ENCODE peak calls at places on chromosome 17, in six cellular contexts. One of them, this sample, is unnamed.

GRCh38 chr17:19369846-19370492 is 7.4 kb upstream of the B9D1 start:
- DNase-seq in A549: no peak
- DNase-seq in nephron progenitor cell: no peak
- DNase-seq in WERI-Rb-1: no peak
- DNase-seq in fibroblast of the aortic adventitia: no peak
- DNase-seq in H9: no peak
- DNase-seq in this sample: no peak

GRCh38 chr17:29091591-29092291 is 48.8 kb downstream of the PIPOX start:
- DNase-seq in A549: no peak
- DNase-seq in WERI-Rb-1: peak
- DNase-seq in nephron progenitor cell: no peak
- DNase-seq in H9: no peak
- DNase-seq in fibroblast of the aortic adventitia: no peak
- DNase-seq in this sample: no peak

GRCh38 chr17:40597168-40598020 is 32.1 kb upstream of the CCR7 start:
- DNase-seq in H9: no peak
- DNase-seq in A549: no peak
- DNase-seq in WERI-Rb-1: no peak
- DNase-seq in fibroblast of the aortic adventitia: no peak
- DNase-seq in nephron progenitor cell: no peak
- DNase-seq in this sample: no peak

GRCh38 chr17:29090746-29091395 is 47.9 kb downstream of the PIPOX start:
- DNase-seq in A549: no peak
- DNase-seq in fibroblast of the aortic adventitia: no peak
- DNase-seq in H9: no peak
- DNase-seq in WERI-Rb-1: peak
- DNase-seq in nephron progenitor cell: no peak
- DNase-seq in this sample: no peak

GRCh38 chr17:73013816-73014663 is 78.4 kb downstream of the SLC39A11 start:
- DNase-seq in nephron progenitor cell: peak
- DNase-seq in H9: no peak
- DNase-seq in WERI-Rb-1: no peak
- DNase-seq in fibroblast of the aortic adventitia: no peak
- DNase-seq in A549: peak
- DNase-seq in this sample: no peak

GRCh38 chr17:80512233-80512632 is 32.4 kb upstream of the RPTOR start:
- DNase-seq in A549: peak
- DNase-seq in WERI-Rb-1: no peak
- DNase-seq in H9: no peak
- DNase-seq in fibroblast of the aortic adventitia: no peak
- DNase-seq in nephron progenitor cell: no peak
- DNase-seq in this sample: no peak

GRCh38 chr17:14953405-14953804 is 311.7 kb downstream of the PMP22 start:
- DNase-seq in fibroblast of the aortic adventitia: no peak
- DNase-seq in WERI-Rb-1: no peak
- DNase-seq in nephron progenitor cell: no peak
- DNase-seq in H9: no peak
- DNase-seq in A549: no peak
- DNase-seq in this sample: no peak

GRCh38 chr17:35449371-35449931 is 885 bp upstream of the SLFN13 start:
- DNase-seq in nephron progenitor cell: peak
- DNase-seq in H9: peak
- DNase-seq in A549: no peak
- DNase-seq in WERI-Rb-1: no peak
- DNase-seq in fibroblast of the aortic adventitia: peak
- DNase-seq in this sample: peak

GRCh38 chr17:11986939-11987329 is 10.3 kb downstream of the ZNF18 start:
- DNase-seq in H9: no peak
- DNase-seq in nephron progenitor cell: peak
- DNase-seq in WERI-Rb-1: no peak
- DNase-seq in A549: peak
- DNase-seq in fibroblast of the aortic adventitia: peak
- DNase-seq in this sample: no peak

GRCh38 chr17:38674013-38674748 is 576 bp downstream of the EPOP start:
- DNase-seq in WERI-Rb-1: peak
- DNase-seq in H9: no peak
- DNase-seq in fibroblast of the aortic adventitia: no peak
- DNase-seq in A549: peak
- DNase-seq in nephron progenitor cell: peak
- DNase-seq in this sample: peak

GRCh38 chr17:19270347-19270950 is 33.3 kb downstream of the EPN2 start:
- DNase-seq in nephron progenitor cell: no peak
- DNase-seq in fibroblast of the aortic adventitia: no peak
- DNase-seq in WERI-Rb-1: no peak
- DNase-seq in A549: no peak
- DNase-seq in H9: no peak
- DNase-seq in this sample: no peak

GRCh38 chr17:27896656-27897055 is 3.5 kb upstream of the LYRM9 start:
- DNase-seq in nephron progenitor cell: no peak
- DNase-seq in fibroblast of the aortic adventitia: no peak
- DNase-seq in A549: no peak
- DNase-seq in H9: no peak
- DNase-seq in WERI-Rb-1: no peak
- DNase-seq in this sample: no peak

GRCh38 chr17:32870969-32871368 is 6.0 kb downstream of the MYO1D start:
- DNase-seq in fibroblast of the aortic adventitia: peak
- DNase-seq in H9: no peak
- DNase-seq in A549: no peak
- DNase-seq in WERI-Rb-1: no peak
- DNase-seq in nephron progenitor cell: no peak
- DNase-seq in this sample: no peak

GRCh38 chr17:18966831-18967624 is 15.1 kb downstream of the SLC5A10 start:
- DNase-seq in H9: peak
- DNase-seq in nephron progenitor cell: peak
- DNase-seq in A549: no peak
- DNase-seq in WERI-Rb-1: no peak
- DNase-seq in fibroblast of the aortic adventitia: no peak
- DNase-seq in this sample: no peak

GRCh38 chr17:32998893-32999240 is 7.2 kb downstream of the SPACA3 start:
- DNase-seq in nephron progenitor cell: no peak
- DNase-seq in H9: no peak
- DNase-seq in fibroblast of the aortic adventitia: peak
- DNase-seq in A549: no peak
- DNase-seq in WERI-Rb-1: no peak
- DNase-seq in this sample: no peak

GRCh38 chr17:76734080-76734840 is 2.9 kb downstream of the SRSF2 start:
- DNase-seq in H9: no peak
- DNase-seq in A549: no peak
- DNase-seq in fibroblast of the aortic adventitia: peak
- DNase-seq in nephron progenitor cell: no peak
- DNase-seq in WERI-Rb-1: no peak
- DNase-seq in this sample: no peak

GRCh38 chr17:66964083-66964771 is at the start of gene CACNG4:
- DNase-seq in fibroblast of the aortic adventitia: no peak
- DNase-seq in A549: no peak
- DNase-seq in nephron progenitor cell: peak
- DNase-seq in WERI-Rb-1: peak
- DNase-seq in H9: no peak
- DNase-seq in this sample: peak

GRCh38 chr17:63698886-63699637 is 863 bp downstream of the LIMD2 start:
- DNase-seq in H9: peak
- DNase-seq in fibroblast of the aortic adventitia: no peak
- DNase-seq in nephron progenitor cell: no peak
- DNase-seq in A549: no peak
- DNase-seq in WERI-Rb-1: no peak
- DNase-seq in this sample: peak

GRCh38 chr17:863880-864279 is 81.7 kb downstream of the MRM3 start:
- DNase-seq in fibroblast of the aortic adventitia: no peak
- DNase-seq in H9: no peak
- DNase-seq in A549: no peak
- DNase-seq in WERI-Rb-1: no peak
- DNase-seq in nephron progenitor cell: no peak
- DNase-seq in this sample: no peak

GRCh38 chr17:44952946-44953475 is 5.4 kb upstream of the KIF18B start:
- DNase-seq in fibroblast of the aortic adventitia: no peak
- DNase-seq in nephron progenitor cell: no peak
- DNase-seq in A549: no peak
- DNase-seq in H9: peak
- DNase-seq in WERI-Rb-1: peak
- DNase-seq in this sample: no peak

GRCh38 chr17:69058165-69058564 is 2.6 kb downstream of the ABCA9 start:
- DNase-seq in fibroblast of the aortic adventitia: no peak
- DNase-seq in H9: peak
- DNase-seq in nephron progenitor cell: no peak
- DNase-seq in A549: no peak
- DNase-seq in WERI-Rb-1: no peak
- DNase-seq in this sample: no peak

GRCh38 chr17:64345691-64346376 is 44.8 kb downstream of the PECAM1 start:
- DNase-seq in fibroblast of the aortic adventitia: no peak
- DNase-seq in H9: no peak
- DNase-seq in A549: no peak
- DNase-seq in nephron progenitor cell: no peak
- DNase-seq in WERI-Rb-1: peak
- DNase-seq in this sample: no peak

GRCh38 chr17:3534881-3535252 is 22.7 kb downstream of the TRPV3 start:
- DNase-seq in fibroblast of the aortic adventitia: peak
- DNase-seq in H9: peak
- DNase-seq in nephron progenitor cell: peak
- DNase-seq in A549: peak
- DNase-seq in WERI-Rb-1: peak
- DNase-seq in this sample: peak

GRCh38 chr17:70875729-70876344 is 706.5 kb downstream of the KCNJ2 start:
- DNase-seq in A549: no peak
- DNase-seq in fibroblast of the aortic adventitia: peak
- DNase-seq in nephron progenitor cell: no peak
- DNase-seq in WERI-Rb-1: no peak
- DNase-seq in H9: no peak
- DNase-seq in this sample: no peak

GRCh38 chr17:13943859-13944258 is 125.4 kb upstream of the COX10 start:
- DNase-seq in WERI-Rb-1: no peak
- DNase-seq in A549: no peak
- DNase-seq in nephron progenitor cell: peak
- DNase-seq in fibroblast of the aortic adventitia: no peak
- DNase-seq in H9: no peak
- DNase-seq in this sample: no peak

GRCh38 chr17:16255481-16255901 is 38.5 kb downstream of the PIGL start:
- DNase-seq in A549: no peak
- DNase-seq in fibroblast of the aortic adventitia: peak
- DNase-seq in nephron progenitor cell: no peak
- DNase-seq in WERI-Rb-1: peak
- DNase-seq in H9: peak
- DNase-seq in this sample: no peak

GRCh38 chr17:41667280-41668008 is 21.2 kb upstream of the EIF1 start:
- DNase-seq in WERI-Rb-1: no peak
- DNase-seq in nephron progenitor cell: no peak
- DNase-seq in H9: peak
- DNase-seq in fibroblast of the aortic adventitia: no peak
- DNase-seq in A549: no peak
- DNase-seq in this sample: no peak

GRCh38 chr17:82751571-82752370 is at the start of gene TBCD:
- DNase-seq in fibroblast of the aortic adventitia: peak
- DNase-seq in A549: peak
- DNase-seq in nephron progenitor cell: peak
- DNase-seq in H9: peak
- DNase-seq in WERI-Rb-1: peak
- DNase-seq in this sample: peak
- TF ChIP-seq CTCF in fibroblast of the aortic adventitia: no peak
- TF ChIP-seq CTCF in A549: no peak
- TF ChIP-seq CTCF in nephron progenitor cell: no peak
- TF ChIP-seq CTCF in H9: no peak
- TF ChIP-seq CTCF in WERI-Rb-1: no peak
- TF ChIP-seq CTCF in this sample: no peak

GRCh38 chr17:75091855-75092327 is 4.1 kb downstream of the SLC16A5 start:
- DNase-seq in H9: no peak
- DNase-seq in WERI-Rb-1: no peak
- DNase-seq in A549: no peak
- DNase-seq in nephron progenitor cell: no peak
- DNase-seq in fibroblast of the aortic adventitia: no peak
- DNase-seq in this sample: no peak
- TF ChIP-seq CTCF in H9: no peak
- TF ChIP-seq CTCF in WERI-Rb-1: no peak
- TF ChIP-seq CTCF in A549: no peak
- TF ChIP-seq CTCF in nephron progenitor cell: no peak
- TF ChIP-seq CTCF in fibroblast of the aortic adventitia: no peak
- TF ChIP-seq CTCF in this sample: no peak

GRCh38 chr17:17873450-17873991 is 36.7 kb upstream of the SREBF1 start:
- DNase-seq in WERI-Rb-1: no peak
- DNase-seq in fibroblast of the aortic adventitia: no peak
- DNase-seq in H9: no peak
- DNase-seq in nephron progenitor cell: no peak
- DNase-seq in A549: no peak
- DNase-seq in this sample: no peak

GRCh38 chr17:17874478-17874877 is 37.7 kb upstream of the SREBF1 start:
- DNase-seq in WERI-Rb-1: no peak
- DNase-seq in fibroblast of the aortic adventitia: peak
- DNase-seq in H9: no peak
- DNase-seq in nephron progenitor cell: no peak
- DNase-seq in A549: no peak
- DNase-seq in this sample: no peak

GRCh38 chr17:17876959-17877547 is 40.3 kb upstream of the SREBF1 start:
- DNase-seq in H9: no peak
- DNase-seq in fibroblast of the aortic adventitia: peak
- DNase-seq in nephron progenitor cell: no peak
- DNase-seq in A549: no peak
- DNase-seq in WERI-Rb-1: no peak
- DNase-seq in this sample: no peak

GRCh38 chr17:17880577-17881196 is 43.9 kb upstream of the SREBF1 start:
- DNase-seq in H9: no peak
- DNase-seq in A549: no peak
- DNase-seq in WERI-Rb-1: no peak
- DNase-seq in fibroblast of the aortic adventitia: no peak
- DNase-seq in nephron progenitor cell: no peak
- DNase-seq in this sample: no peak

GRCh38 chr17:17877548-17878358 is 41.0 kb upstream of the SREBF1 start:
- DNase-seq in nephron progenitor cell: peak
- DNase-seq in A549: no peak
- DNase-seq in WERI-Rb-1: peak
- DNase-seq in H9: peak
- DNase-seq in fibroblast of the aortic adventitia: peak
- DNase-seq in this sample: no peak
- TF ChIP-seq CTCF in nephron progenitor cell: no peak
- TF ChIP-seq CTCF in A549: no peak
- TF ChIP-seq CTCF in WERI-Rb-1: peak
- TF ChIP-seq CTCF in H9: no peak
- TF ChIP-seq CTCF in fibroblast of the aortic adventitia: peak
- TF ChIP-seq CTCF in this sample: no peak

GRCh38 chr17:54971147-54971546 is 2.6 kb downstream of the STXBP4 start:
- DNase-seq in nephron progenitor cell: no peak
- DNase-seq in H9: no peak
- DNase-seq in A549: no peak
- DNase-seq in WERI-Rb-1: no peak
- DNase-seq in fibroblast of the aortic adventitia: no peak
- DNase-seq in this sample: no peak

GRCh38 chr17:54969658-54970572 is 1.4 kb downstream of the STXBP4 start:
- DNase-seq in fibroblast of the aortic adventitia: no peak
- DNase-seq in nephron progenitor cell: no peak
- DNase-seq in H9: no peak
- DNase-seq in WERI-Rb-1: no peak
- DNase-seq in A549: no peak
- DNase-seq in this sample: no peak

GRCh38 chr17:54967621-54968258 is 714 bp downstream of the COX11 start:
- DNase-seq in WERI-Rb-1: peak
- DNase-seq in H9: no peak
- DNase-seq in nephron progenitor cell: no peak
- DNase-seq in A549: peak
- DNase-seq in fibroblast of the aortic adventitia: peak
- DNase-seq in this sample: peak

GRCh38 chr17:54968954-54969400 is 412 bp downstream of the STXBP4 start:
- DNase-seq in H9: no peak
- DNase-seq in A549: no peak
- DNase-seq in WERI-Rb-1: no peak
- DNase-seq in nephron progenitor cell: no peak
- DNase-seq in fibroblast of the aortic adventitia: peak
- DNase-seq in this sample: peak

GRCh38 chr17:54968259-54968953 is at the start of the genes COX11 and STXBP4:
- DNase-seq in H9: peak
- DNase-seq in A549: peak
- DNase-seq in fibroblast of the aortic adventitia: peak
- DNase-seq in nephron progenitor cell: peak
- DNase-seq in WERI-Rb-1: peak
- DNase-seq in this sample: peak
- TF ChIP-seq CTCF in H9: peak
- TF ChIP-seq CTCF in A549: no peak
- TF ChIP-seq CTCF in fibroblast of the aortic adventitia: peak
- TF ChIP-seq CTCF in nephron progenitor cell: no peak
- TF ChIP-seq CTCF in WERI-Rb-1: no peak
- TF ChIP-seq CTCF in this sample: peak

This sample was measured in GM20000.